ENCODE peak calls at places on chromosome 10, in seven cellular contexts. Y is GDM1; E is activated naive CD4-positive, alpha-beta T cell treated with anti-CD3 and anti-CD28 coated beads, Interleukin-2, amount 50 U/mL, for 16 hours; B is endothelial cell; X is activated T-cell treated with anti-CD3 and anti-CD28 coated beads, Interleukin-2, amount 50 U/mL, for 24 hours; D is astrocyte; A is esophagus squamous epithelium. F is an unnamed sample.

GRCh38 chr10:33497338-33497737 is 162.9 kb upstream of the NRP1 start:
- DNase-seq in Y (no peak), E (no peak), B (no peak), X (no peak), D (no peak), A (no peak), F (no peak)

GRCh38 chr10:129969528-129970264 is 5.6 kb upstream of the EBF3 start:
- DNase-seq in Y (no peak), E (no peak), B (no peak), X (no peak), D (no peak), A (no peak), F (no peak)

GRCh38 chr10:71379118-71379781 is 17.5 kb upstream of the CDH23 start:
- DNase-seq in Y (no peak), E (no peak), B (no peak), X (no peak), D (no peak), A (no peak), F (no peak)

GRCh38 chr10:35640474-35640873 is 1.6 kb downstream of the FZD8 start:
- DNase-seq in Y (peak; percentile 19), E (peak; percentile 53), B (peak; percentile 76), X (peak; percentile 63), D (peak; percentile 61), A (no peak), F (peak; percentile 72)

GRCh38 chr10:49652416-49653385 is 26.8 kb upstream of the C10orf53 start:
- DNase-seq in Y (no peak), E (no peak), B (no peak), X (no peak), D (no peak), A (no peak), F (no peak)

GRCh38 chr10:69382382-69383117 is 34.2 kb downstream of the TACR2 start:
- DNase-seq in Y (no peak), E (no peak), B (no peak), X (no peak), D (peak; percentile 97), A (no peak), F (no peak)

GRCh38 chr10:62681211-62681940 is 123.1 kb upstream of the ADO start:
- DNase-seq in Y (no peak), E (peak; percentile 86), B (no peak), X (peak; percentile 82), D (peak; percentile 49), A (no peak), F (peak; percentile 77)

GRCh38 chr10:1358860-1359598 is 302.8 kb downstream of the WDR37 start:
- DNase-seq in Y (no peak), E (no peak), B (no peak), X (no peak), D (no peak), A (no peak), F (peak; percentile 14)

GRCh38 chr10:17256026-17256425 is 28.0 kb downstream of the VIM start:
- DNase-seq in Y (no peak), E (no peak), B (no peak), X (no peak), D (peak; percentile 49), A (no peak), F (no peak)

GRCh38 chr10:118687472-118687871 is 67.3 kb downstream of the CACUL1 start:
- DNase-seq in Y (no peak), E (no peak), B (no peak), X (no peak), D (no peak), A (no peak), F (no peak)

GRCh38 chr10:133464582-133465031 is 10.9 kb downstream of the SCART1 start:
- DNase-seq in Y (no peak), E (no peak), B (no peak), X (no peak), D (no peak), A (no peak), F (no peak)

GRCh38 chr10:120841522-120842189 is 9.5 kb upstream of the WDR11 start:
- DNase-seq in Y (peak; percentile 15), E (no peak), B (no peak), X (no peak), D (peak; percentile 39), A (no peak), F (no peak)

GRCh38 chr10:124106241-124106905 is 13.0 kb upstream of the CHST15 start:
- DNase-seq in Y (no peak), E (no peak), B (no peak), X (no peak), D (peak; percentile 83), A (no peak), F (no peak)

GRCh38 chr10:82397859-82398258 is 522.9 kb downstream of the NRG3 start:
- DNase-seq in Y (no peak), E (no peak), B (no peak), X (no peak), D (no peak), A (no peak), F (no peak)

GRCh38 chr10:28530751-28531150 is 2.2 kb upstream of the WAC start:
- DNase-seq in Y (no peak), E (no peak), B (no peak), X (no peak), D (no peak), A (no peak), F (no peak)

GRCh38 chr10:91076991-91077548 is 143.4 kb upstream of the PCGF5 start:
- DNase-seq in Y (no peak), E (no peak), B (no peak), X (no peak), D (no peak), A (no peak), F (no peak)

GRCh38 chr10:66281327-66281726 is 644.5 kb upstream of the LRRTM3 start:
- DNase-seq in Y (no peak), E (no peak), B (no peak), X (no peak), D (no peak), A (no peak), F (no peak)

GRCh38 chr10:47456096-47456485 is 27.8 kb downstream of the ANXA8 start:
- DNase-seq in Y (no peak), E (no peak), B (no peak), X (no peak), D (no peak), A (no peak), F (no peak)

GRCh38 chr10:29636178-29636577 is 1.4 kb upstream of the SVIL start:
- DNase-seq in Y (no peak), E (no peak), B (no peak), X (no peak), D (peak; percentile 86), A (no peak), F (peak; percentile 56)

GRCh38 chr10:30857803-30858202 is 173.9 kb downstream of the ZNF438 start:
- DNase-seq in Y (no peak), E (no peak), B (no peak), X (no peak), D (peak; percentile 60), A (no peak), F (no peak)

GRCh38 chr10:101056365-101057151 is 5.2 kb upstream of the KAZALD1 start:
- DNase-seq in Y (no peak), E (no peak), B (no peak), X (no peak), D (no peak), A (no peak), F (no peak)

GRCh38 chr10:103069453-103070331 is 123.4 kb downstream of the NT5C2 start:
- DNase-seq in Y (peak; percentile 13), E (peak; percentile 76), B (peak; percentile 70), X (peak; percentile 77), D (peak; percentile 30), A (no peak), F (peak; percentile 72)

GRCh38 chr10:91410638-91411367 is 659 bp downstream of the HECTD2 start:
- DNase-seq in Y (no peak), E (peak; percentile 14), B (no peak), X (no peak), D (peak; percentile 62), A (no peak), F (no peak)

GRCh38 chr10:22230331-22230833 is 12.6 kb upstream of the EBLN1 start:
- DNase-seq in Y (peak; percentile 76), E (no peak), B (peak; percentile 15), X (no peak), D (peak; percentile 61), A (no peak), F (peak; percentile 61)

GRCh38 chr10:36597921-36598320 is 527.5 kb upstream of the ANKRD30A start:
- DNase-seq in Y (no peak), E (no peak), B (no peak), X (no peak), D (no peak), A (no peak), F (no peak)

GRCh38 chr10:93456480-93456879 is 25.7 kb downstream of the MYOF start:
- DNase-seq in Y (no peak), E (no peak), B (no peak), X (no peak), D (no peak), A (no peak), F (no peak)